ENCODE peak calls at places on chromosomes 2 and 18, in seven cellular contexts. Y is aorta; D is upper lobe of right lung; A is Jurkat, Clone E6-1; S is A549; L is AG10803; E is Panc1. Q is an unnamed sample.

GRCh38 chr2:57022496-57022895 is 838.7 kb downstream of the CCDC85A start:
- DNase-seq in A (no peak), L (peak; percentile 19), Y (no peak), D (no peak), S (no peak), E (no peak), Q (no peak)

GRCh38 chr2:120237491-120237902 is 14.3 kb upstream of the TMEM185B start:
- DNase-seq in D (no peak), E (no peak), A (no peak), Y (no peak), S (peak; percentile 70), L (peak; percentile 63), Q (no peak)

GRCh38 chr18:45026162-45026561 is 345.5 kb downstream of the SETBP1 start:
- DNase-seq in A (no peak), E (no peak), S (no peak), Y (no peak), L (no peak), D (no peak), Q (no peak)

GRCh38 chr2:105375001-105375561 is 23.8 kb downstream of the FHL2 start:
- DNase-seq in S (no peak), Y (no peak), D (no peak), L (peak; percentile 64), E (no peak), A (no peak), Q (no peak)

GRCh38 chr2:49796221-49796705 is 641.9 kb upstream of the FSHR start:
- DNase-seq in E (no peak), S (no peak), Y (no peak), D (no peak), A (no peak), L (no peak), Q (no peak)

GRCh38 chr2:240555541-240556250 is 2.1 kb downstream of the ANKMY1 start:
- DNase-seq in A (no peak), L (no peak), Y (no peak), S (no peak), D (no peak), E (no peak), Q (no peak)

GRCh38 chr2:215722125-215722524 is 286.3 kb upstream of the FN1 start:
- DNase-seq in A (no peak), Y (no peak), E (no peak), D (no peak), L (no peak), S (no peak), Q (no peak)

GRCh38 chr2:200188851-200189250 is 117.6 kb upstream of the SPATS2L start:
- DNase-seq in A (no peak), S (no peak), E (no peak), Y (no peak), D (no peak), L (no peak), Q (peak; percentile 52)

GRCh38 chr2:216588771-216589363 is 44.4 kb upstream of the IGFBP2 start:
- DNase-seq in A (no peak), D (no peak), Y (no peak), S (no peak), E (no peak), L (no peak), Q (no peak)

GRCh38 chr18:12679183-12679786 is 21.4 kb upstream of the SPIRE1 start:
- DNase-seq in E (no peak), S (no peak), L (peak; percentile 76), A (no peak), D (peak; percentile 73), Y (peak; percentile 82), Q (no peak)

GRCh38 chr2:38073211-38074005 is 2.5 kb downstream of the CYP1B1 start:
- DNase-seq in E (no peak), S (peak; percentile 26), Y (no peak), A (no peak), L (no peak), D (no peak), Q (no peak)
- H3K4me3 ChIP-seq in E (peak overlapping the region; percentile 77), S (peak overlapping the region; percentile 62), Y (no peak overlapping the region), A (no peak overlapping the region), L (peak overlapping the region; percentile 69), D (peak overlapping the region; percentile 64), Q (peak overlapping the region; percentile 49)

GRCh38 chr2:86201951-86202692 is 2.9 kb downstream of the MRPL35 start:
- DNase-seq in A (no peak), D (no peak), L (no peak), E (no peak), Y (no peak), S (no peak), Q (no peak)
- H3K4me3 ChIP-seq in A (no peak overlapping the region), D (no peak overlapping the region), L (no peak overlapping the region), E (no peak overlapping the region), Y (no peak overlapping the region), S (no peak overlapping the region), Q (no peak overlapping the region)

GRCh38 chr2:30224147-30224546 is 7.2 kb upstream of the LBH start:
- DNase-seq in D (no peak), S (no peak), A (no peak), Y (no peak), L (no peak), E (no peak), Q (no peak)

GRCh38 chr2:30226144-30227032 is 4.9 kb upstream of the LBH start:
- DNase-seq in D (no peak), S (no peak), L (peak; percentile 56), Y (no peak), E (no peak), A (no peak), Q (no peak)

GRCh38 chr2:30223413-30223874 is 7.9 kb upstream of the LBH start:
- DNase-seq in L (no peak), E (no peak), D (no peak), Y (no peak), A (no peak), S (no peak), Q (no peak)

GRCh38 chr2:30222636-30223360 is 8.5 kb upstream of the LBH start:
- DNase-seq in E (no peak), S (no peak), A (no peak), D (no peak), Y (no peak), L (no peak), Q (no peak)

DNA sequence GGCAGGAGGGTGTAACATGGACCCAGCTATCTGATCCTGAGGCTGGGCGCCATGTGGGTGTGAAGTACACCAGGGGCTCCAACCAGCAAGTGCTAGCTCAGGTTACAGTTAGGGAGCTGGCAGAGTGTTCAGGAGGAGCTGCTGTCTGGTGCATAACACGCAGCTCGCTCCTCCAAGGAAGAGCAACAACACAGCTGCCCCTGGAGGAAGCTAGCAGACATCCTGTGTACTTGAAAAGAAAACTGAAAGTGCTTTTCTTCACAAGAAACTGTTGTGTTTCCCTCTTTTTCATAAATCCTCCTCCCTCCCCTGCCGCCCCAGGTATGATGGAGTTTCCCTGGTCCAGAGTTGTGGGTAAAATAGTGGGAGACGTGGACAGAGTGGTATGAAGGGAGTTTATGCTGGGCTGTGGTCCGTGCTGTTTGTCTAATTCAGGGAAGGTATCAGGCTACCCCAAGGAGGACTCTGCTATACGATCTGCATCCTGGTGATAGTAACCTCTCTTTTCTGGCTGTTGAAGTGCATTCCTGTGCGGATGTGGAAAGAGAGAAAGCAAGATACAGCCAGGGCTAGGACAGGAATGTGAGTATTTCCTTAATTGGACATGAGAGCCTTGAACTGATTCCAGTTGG is 6.1 kb upstream of the LBH start:
- DNase-seq in Y (peak; percentile 59), D (no peak), E (no peak), A (peak; percentile 68), S (no peak), L (peak; percentile 83), Q (peak; percentile 61)
- H3K4me3 ChIP-seq in Y (no peak overlapping the region), D (peak overlapping the region; percentile 43), E (peak overlapping the region; percentile 18), A (peak overlapping the region; percentile 57), S (no peak overlapping the region), L (peak overlapping the region; percentile 53), Q (peak overlapping the region; percentile 46)

DNA sequence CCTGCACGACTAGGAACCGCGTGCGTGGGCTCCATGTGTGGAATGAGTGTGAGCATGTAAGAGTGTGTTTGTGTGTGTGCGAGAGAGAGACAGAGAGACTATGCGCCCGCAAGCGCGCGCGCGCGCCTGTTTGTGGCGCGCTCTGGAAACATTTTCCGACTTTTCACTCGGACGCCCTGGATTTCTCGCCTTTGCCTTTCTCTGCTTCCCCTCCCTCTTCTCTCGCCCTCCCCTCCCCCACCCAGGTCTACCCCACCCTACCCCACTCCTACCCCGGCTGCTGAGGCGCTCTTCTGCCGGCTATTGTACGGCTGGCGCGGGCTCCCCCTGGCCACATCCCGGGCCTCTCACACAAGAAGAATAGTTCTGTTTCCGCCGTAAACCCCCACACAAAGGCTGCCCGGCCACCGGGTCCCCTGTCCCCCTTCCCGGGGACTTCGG is 7.0 kb upstream of the SIX3 start:
- DNase-seq in L (no peak), S (no peak), Y (no peak), D (no peak), A (no peak), E (no peak), Q (no peak)
- H3K4me3 ChIP-seq in L (no peak overlapping the region), S (no peak overlapping the region), Y (no peak overlapping the region), D (no peak overlapping the region), A (no peak overlapping the region), E (peak overlapping the region; percentile 41), Q (no peak overlapping the region)

GRCh38 chr2:27766287-27766661 is 5.2 kb upstream of the MRPL33 start:
- DNase-seq in L (no peak), Y (no peak), D (no peak), S (no peak), A (no peak), E (no peak), Q (no peak)
- H3K4me3 ChIP-seq in L (no peak overlapping the region), Y (no peak overlapping the region), D (peak overlapping the region; percentile 46), S (no peak overlapping the region), A (no peak overlapping the region), E (peak overlapping the region; percentile 19), Q (no peak overlapping the region)

GRCh38 chr18:62878305-62878704 is 163.0 kb downstream of the PHLPP1 start:
- DNase-seq in Y (no peak), A (no peak), S (peak; percentile 13), D (no peak), E (no peak), L (peak; percentile 59), Q (no peak)
- H3K4me3 ChIP-seq in Y (no peak overlapping the region), A (no peak overlapping the region), S (no peak overlapping the region), D (no peak overlapping the region), E (no peak overlapping the region), L (no peak overlapping the region), Q (no peak overlapping the region)

DNA sequence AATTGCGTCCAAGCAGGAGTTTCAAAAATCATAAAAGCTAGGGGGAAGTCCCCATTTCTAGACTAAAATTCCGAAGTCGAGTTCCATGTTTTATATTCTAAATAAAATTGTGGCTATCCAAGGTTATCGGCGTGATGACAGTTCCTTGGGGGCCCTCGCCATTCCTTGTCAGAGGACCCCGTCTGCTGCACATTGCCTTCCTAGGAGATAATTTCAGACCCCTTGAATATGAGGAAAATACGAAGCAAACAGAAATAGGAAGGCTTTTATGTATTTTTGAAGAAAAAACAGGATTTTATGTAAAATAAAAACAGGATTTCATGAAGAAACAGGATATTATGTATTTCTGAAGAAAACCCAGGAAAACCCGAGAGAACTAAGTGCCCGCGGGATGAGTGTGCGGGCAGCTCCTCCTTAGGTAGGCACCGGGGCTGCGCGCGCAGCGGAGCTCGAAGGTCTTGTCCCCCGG is 465 bp upstream of the PLEKHA3 start:
- DNase-seq in E (no peak), Y (no peak), S (no peak), L (no peak), D (no peak), A (no peak), Q (no peak)
- H3K4me3 ChIP-seq in E (peak overlapping the region; percentile 56), Y (no peak overlapping the region), S (peak overlapping the region; percentile 68), L (peak overlapping the region; percentile 47), D (peak overlapping the region; percentile 63), A (peak overlapping the region; percentile 71), Q (peak overlapping the region; percentile 79)

GRCh38 chr2:66435549-66435875 is 587 bp downstream of the MEIS1 start:
- DNase-seq in E (no peak), L (no peak), Y (no peak), S (no peak), A (no peak), D (no peak), Q (no peak)
- H3K4me3 ChIP-seq in E (peak overlapping the region; percentile 71), L (peak overlapping the region; percentile 88), Y (peak overlapping the region; percentile 91), S (peak overlapping the region; percentile 77), A (no peak overlapping the region), D (peak overlapping the region; percentile 67), Q (peak overlapping the region; percentile 83)

Q was measured in skeletal muscle cell.